ENCODE peak calls at places on chromosome 22, in nine cellular contexts. H, A, F, W, U, G, Y, P and R are unnamed samples.

GRCh38 chr22:48254311-48254873 is 1491.9 kb downstream of the TBC1D22A start:
- DNase-seq in H (no peak), A (no peak), F (no peak), W (no peak), U (no peak), G (no peak), Y (no peak), P (peak; percentile 67), R (no peak)

GRCh38 chr22:25779426-25779825 is 37.4 kb downstream of the MYO18B start:
- DNase-seq in H (no peak), A (no peak), F (no peak), W (no peak), U (no peak), G (no peak), Y (no peak), P (no peak), R (no peak)

GRCh38 chr22:47124451-47124881 is 362.0 kb downstream of the TBC1D22A start:
- DNase-seq in H (no peak), A (no peak), F (no peak), W (no peak), U (no peak), G (no peak), Y (no peak), P (no peak), R (no peak)

GRCh38 chr22:30668306-30668655 is 606 bp upstream of the DUSP18 start:
- DNase-seq in H (no peak), A (no peak), F (no peak), W (peak; percentile 4), U (no peak), G (no peak), Y (no peak), P (no peak), R (no peak)

GRCh38 chr22:22704156-22704946 is 59.9 kb downstream of the GGTLC2 start:
- DNase-seq in H (no peak), A (no peak), F (no peak), W (no peak), U (no peak), G (no peak), Y (no peak), P (no peak), R (no peak)

GRCh38 chr22:27473533-27473932 is 328.0 kb downstream of the MN1 start:
- DNase-seq in H (no peak), A (no peak), F (no peak), W (peak; percentile 56), U (no peak), G (no peak), Y (peak; percentile 12), P (no peak), R (no peak)

GRCh38 chr22:23243006-23243573 is 62.8 kb downstream of the BCR start:
- DNase-seq in H (peak; percentile 79), A (no peak), F (peak; percentile 70), W (no peak), U (no peak), G (peak; percentile 17), Y (no peak), P (no peak), R (no peak)

GRCh38 chr22:46421272-46421671 is 85.8 kb downstream of the TRMU start:
- DNase-seq in H (no peak), A (no peak), F (peak; percentile 32), W (no peak), U (no peak), G (no peak), Y (no peak), P (no peak), R (no peak)

GRCh38 chr22:35312198-35313059 is 12.7 kb downstream of the TOM1 start:
- DNase-seq in H (no peak), A (peak; percentile 74), F (no peak), W (peak; percentile 16), U (peak; percentile 69), G (no peak), Y (peak; percentile 84), P (no peak), R (no peak)

GRCh38 chr22:25777870-25778269 is 35.9 kb downstream of the MYO18B start:
- DNase-seq in H (peak; percentile 31), A (peak; percentile 65), F (no peak), W (peak; percentile 44), U (peak; percentile 76), G (peak; percentile 35), Y (no peak), P (peak; percentile 16), R (peak; percentile 38)

GRCh38 chr22:39177791-39178190 is 25.3 kb upstream of the CBX7 start:
- DNase-seq in H (no peak), A (no peak), F (no peak), W (no peak), U (peak; percentile 68), G (no peak), Y (no peak), P (no peak), R (no peak)

GRCh38 chr22:48089601-48090331 is 1327.3 kb downstream of the TBC1D22A start:
- DNase-seq in H (peak; percentile 10), A (no peak), F (no peak), W (no peak), U (peak; percentile 4), G (peak; percentile 80), Y (no peak), P (peak; percentile 68), R (peak; percentile 6)

GRCh38 chr22:20455709-20456063 is 18.1 kb upstream of the SCARF2 start:
- DNase-seq in H (no peak), A (no peak), F (no peak), W (no peak), U (peak; percentile 21), G (no peak), Y (no peak), P (no peak), R (no peak)

GRCh38 chr22:24333301-24333700 is 62.7 kb downstream of the SPECC1L start:
- DNase-seq in H (no peak), A (peak; percentile 85), F (no peak), W (peak; percentile 33), U (peak; percentile 89), G (no peak), Y (no peak), P (no peak), R (no peak)

GRCh38 chr22:19105867-19106802 is 16.1 kb downstream of the DGCR2 start:
- DNase-seq in H (peak; percentile 64), A (no peak), F (peak; percentile 62), W (no peak), U (no peak), G (no peak), Y (no peak), P (no peak), R (no peak)

GRCh38 chr22:30204742-30205111 is 41.8 kb downstream of the LIF start:
- DNase-seq in H (no peak), A (peak; percentile 95), F (no peak), W (no peak), U (peak; percentile 78), G (peak; percentile 70), Y (no peak), P (peak; percentile 56), R (peak; percentile 85)

DNA sequence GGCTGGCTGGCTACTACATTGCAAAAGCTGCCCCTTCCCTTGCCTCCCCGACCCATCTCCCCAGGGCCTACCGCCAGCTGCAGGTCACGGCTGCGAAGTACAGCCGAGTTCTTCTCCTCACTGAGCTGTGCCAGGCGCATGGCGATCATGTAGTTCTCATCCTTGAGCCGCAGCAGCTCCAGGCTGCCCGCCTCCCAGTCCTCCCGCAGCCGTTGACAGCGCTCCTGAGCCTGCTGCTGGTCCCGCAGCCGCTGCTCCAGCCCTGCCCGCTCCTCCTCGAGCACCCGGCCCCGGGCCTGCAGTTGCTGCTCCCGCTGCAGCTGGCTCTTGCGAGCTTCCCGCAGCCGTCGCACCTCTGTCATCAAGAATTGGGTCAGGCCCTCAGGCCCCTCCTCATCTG is 3.3 kb downstream of the CARD10 start:
- DNase-seq in H (no peak), A (no peak), F (no peak), W (no peak), U (no peak), G (no peak), Y (no peak), P (no peak), R (no peak)
- H3K4me3 ChIP-seq in H (no peak overlapping the region), A (no peak overlapping the region), F (no peak overlapping the region), W (no peak overlapping the region), U (no peak overlapping the region), G (no peak overlapping the region), Y (no peak overlapping the region), P (no peak overlapping the region), R (no peak overlapping the region)

DNA sequence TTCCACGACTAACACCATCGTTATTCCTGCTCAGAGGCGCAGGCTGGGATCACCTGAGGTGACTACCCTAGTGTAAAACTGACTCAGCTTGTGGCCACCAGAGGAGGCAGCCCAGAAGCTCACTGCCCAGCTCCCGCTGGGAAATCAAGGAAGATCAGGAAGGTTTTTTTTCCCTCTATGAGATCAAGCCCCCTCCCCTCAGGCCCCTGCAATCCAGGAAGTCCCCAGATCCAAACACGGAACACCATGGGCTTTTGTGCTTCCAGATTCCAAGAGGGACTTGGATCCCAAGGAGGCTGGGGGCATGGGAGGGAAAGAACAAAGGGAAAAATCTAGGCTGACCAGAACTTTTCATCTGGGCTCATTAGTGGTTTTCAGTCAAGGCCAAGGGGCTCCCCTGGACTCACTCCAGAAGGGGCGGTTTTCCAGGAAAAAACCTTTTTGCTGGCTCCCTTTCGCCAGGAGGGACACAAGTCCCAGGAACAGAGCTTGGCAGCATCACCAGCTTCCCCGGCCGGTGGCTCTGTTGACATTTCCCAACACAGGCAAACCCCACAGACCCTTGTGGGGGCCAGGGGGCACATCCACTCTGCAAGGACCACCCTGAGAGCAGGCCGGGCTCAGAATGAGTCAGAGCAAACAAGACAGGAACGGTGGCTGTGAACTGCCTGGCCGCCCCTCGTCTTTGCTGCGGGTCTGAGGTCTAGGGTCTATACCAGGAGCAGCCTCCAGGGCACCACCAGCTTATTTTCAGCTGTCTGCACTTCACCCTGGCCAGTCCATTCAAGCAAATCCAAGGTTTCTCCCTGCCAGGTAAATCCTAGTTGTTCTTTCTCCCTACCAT is 36.8 kb downstream of the MYH9 start:
- DNase-seq in H (no peak), A (peak; percentile 51), F (peak; percentile 44), W (no peak), U (peak; percentile 69), G (no peak), Y (no peak), P (no peak), R (no peak)
- TF ChIP-seq CTCF in H (no peak), A (peak; percentile 6), F (no peak), W (no peak), U (peak; percentile 30), G (no peak), Y (no peak), P (no peak), R (peak; percentile 4)

DNA sequence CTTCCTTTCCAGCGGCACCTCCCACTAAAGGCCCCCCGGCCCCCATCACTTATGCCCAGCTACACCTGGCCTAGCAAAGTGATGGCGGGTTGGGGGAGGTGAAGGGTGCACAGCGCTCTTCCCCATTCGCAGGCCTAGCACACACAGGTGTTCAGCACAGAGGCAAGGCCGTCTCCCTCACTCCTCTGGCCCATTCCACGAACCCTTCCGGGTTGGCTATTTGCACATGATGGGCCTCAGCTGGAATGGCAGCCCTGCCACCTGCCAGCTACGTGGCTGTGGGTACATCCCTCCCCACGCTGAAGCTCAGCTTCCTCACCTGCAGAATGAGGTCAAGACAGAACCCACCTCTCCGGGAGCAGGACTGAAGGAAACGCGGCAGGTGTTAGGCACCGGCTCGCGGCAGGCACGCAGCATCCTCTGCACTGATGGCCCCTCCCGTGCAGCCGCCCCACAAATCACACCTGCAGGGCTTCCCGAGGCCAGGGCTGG is 4.8 kb downstream of the KIAA0930 start:
- DNase-seq in H (no peak), A (no peak), F (no peak), W (no peak), U (no peak), G (no peak), Y (no peak), P (no peak), R (no peak)
- H3K4me3 ChIP-seq in H (no peak overlapping the region), A (no peak overlapping the region), F (no peak overlapping the region), W (no peak overlapping the region), U (no peak overlapping the region), G (no peak overlapping the region), Y (no peak overlapping the region), P (no peak overlapping the region), R (no peak overlapping the region)

GRCh38 chr22:42357634-42358296 is 74.4 kb downstream of the NFAM1 start:
- DNase-seq in H (no peak), A (no peak), F (no peak), W (no peak), U (no peak), G (no peak), Y (peak; percentile 34), P (peak; percentile 93), R (no peak)
- TF ChIP-seq CTCF in H (no peak), A (no peak), F (no peak), W (no peak), U (no peak), G (no peak), Y (no peak), P (no peak), R (no peak)